ENCODE peak calls at places on chromosomes 12 and 14, in six cellular contexts. One of them, this sample, is unnamed.

GRCh38 chr12:5154091-5154490 is 110.4 kb downstream of the KCNA5 start:
- DNase-seq in cardiac fibroblast: no peak
- DNase-seq in mucosa of descending colon: no peak
- DNase-seq in A549: no peak
- DNase-seq in H9: peak
- DNase-seq in stomach: no peak
- DNase-seq in this sample: no peak

GRCh38 chr12:24198936-24199644 is 249.6 kb upstream of the SOX5 start:
- DNase-seq in cardiac fibroblast: no peak
- DNase-seq in mucosa of descending colon: no peak
- DNase-seq in A549: no peak
- DNase-seq in H9: no peak
- DNase-seq in stomach: no peak
- DNase-seq in this sample: no peak

GRCh38 chr12:93563807-93564538 is 8.5 kb upstream of the SOCS2 start:
- DNase-seq in cardiac fibroblast: peak
- DNase-seq in mucosa of descending colon: no peak
- DNase-seq in A549: peak
- DNase-seq in H9: no peak
- DNase-seq in stomach: peak
- DNase-seq in this sample: peak

GRCh38 chr14:100476012-100476822 is 111.0 kb downstream of the BEGAIN start:
- DNase-seq in cardiac fibroblast: peak
- DNase-seq in mucosa of descending colon: no peak
- DNase-seq in A549: peak
- DNase-seq in H9: no peak
- DNase-seq in stomach: peak
- DNase-seq in this sample: no peak

GRCh38 chr14:95484296-95484695 is 32.2 kb downstream of the SYNE3 start:
- DNase-seq in cardiac fibroblast: no peak
- DNase-seq in mucosa of descending colon: no peak
- DNase-seq in A549: no peak
- DNase-seq in H9: no peak
- DNase-seq in stomach: no peak
- DNase-seq in this sample: no peak

GRCh38 chr12:90978117-90978770 is 23.3 kb upstream of the CCER1 start:
- DNase-seq in cardiac fibroblast: peak
- DNase-seq in mucosa of descending colon: no peak
- DNase-seq in A549: peak
- DNase-seq in H9: no peak
- DNase-seq in stomach: no peak
- DNase-seq in this sample: no peak

GRCh38 chr14:60649815-60650381 is 621 bp upstream of the SIX1 start:
- DNase-seq in cardiac fibroblast: peak
- DNase-seq in mucosa of descending colon: no peak
- DNase-seq in A549: no peak
- DNase-seq in H9: peak
- DNase-seq in stomach: no peak
- DNase-seq in this sample: no peak

GRCh38 chr14:98379829-98380228 is 892.2 kb downstream of the BCL11B start:
- DNase-seq in cardiac fibroblast: no peak
- DNase-seq in mucosa of descending colon: no peak
- DNase-seq in A549: no peak
- DNase-seq in H9: no peak
- DNase-seq in stomach: no peak
- DNase-seq in this sample: no peak

GRCh38 chr12:57063991-57064725 is 14.2 kb upstream of the MYO1A start:
- DNase-seq in cardiac fibroblast: no peak
- DNase-seq in mucosa of descending colon: no peak
- DNase-seq in A549: no peak
- DNase-seq in H9: no peak
- DNase-seq in stomach: no peak
- DNase-seq in this sample: no peak

GRCh38 chr12:112347521-112347920 is 34.7 kb downstream of the HECTD4 start:
- DNase-seq in cardiac fibroblast: peak
- DNase-seq in mucosa of descending colon: no peak
- DNase-seq in A549: no peak
- DNase-seq in H9: no peak
- DNase-seq in stomach: no peak
- DNase-seq in this sample: no peak

GRCh38 chr12:131202592-131203378 is 249.1 kb downstream of the ADGRD1 start:
- DNase-seq in cardiac fibroblast: no peak
- DNase-seq in mucosa of descending colon: no peak
- DNase-seq in A549: no peak
- DNase-seq in H9: peak
- DNase-seq in stomach: no peak
- DNase-seq in this sample: no peak

GRCh38 chr14:66066991-66067788 is 419.0 kb upstream of the CCDC196 start:
- DNase-seq in cardiac fibroblast: peak
- DNase-seq in mucosa of descending colon: no peak
- DNase-seq in A549: no peak
- DNase-seq in H9: no peak
- DNase-seq in stomach: no peak
- DNase-seq in this sample: no peak

GRCh38 chr12:99713946-99714520 is 66.5 kb downstream of the GARIN6 start:
- DNase-seq in cardiac fibroblast: no peak
- DNase-seq in mucosa of descending colon: no peak
- DNase-seq in A549: no peak
- DNase-seq in H9: no peak
- DNase-seq in stomach: no peak
- DNase-seq in this sample: no peak

GRCh38 chr14:54348001-54348611 is 48.7 kb upstream of the CDKN3 start:
- DNase-seq in cardiac fibroblast: peak
- DNase-seq in mucosa of descending colon: peak
- DNase-seq in A549: peak
- DNase-seq in H9: no peak
- DNase-seq in stomach: no peak
- DNase-seq in this sample: peak

GRCh38 chr14:67537736-67538135 is 4.6 kb downstream of the PLEKHH1 start:
- DNase-seq in cardiac fibroblast: no peak
- DNase-seq in mucosa of descending colon: no peak
- DNase-seq in A549: no peak
- DNase-seq in H9: no peak
- DNase-seq in stomach: no peak
- DNase-seq in this sample: no peak

GRCh38 chr12:115305867-115306266 is 621.9 kb upstream of the TBX3 start:
- DNase-seq in cardiac fibroblast: no peak
- DNase-seq in mucosa of descending colon: no peak
- DNase-seq in A549: no peak
- DNase-seq in H9: no peak
- DNase-seq in stomach: no peak
- DNase-seq in this sample: no peak

GRCh38 chr12:65881965-65882413 is 57.7 kb downstream of the HMGA2 start:
- DNase-seq in cardiac fibroblast: peak
- DNase-seq in mucosa of descending colon: no peak
- DNase-seq in A549: no peak
- DNase-seq in H9: peak
- DNase-seq in stomach: peak
- DNase-seq in this sample: peak

GRCh38 chr14:52473557-52473956 is 78.7 kb downstream of the TXNDC16 start:
- DNase-seq in cardiac fibroblast: peak
- DNase-seq in mucosa of descending colon: peak
- DNase-seq in A549: no peak
- DNase-seq in H9: no peak
- DNase-seq in stomach: no peak
- DNase-seq in this sample: no peak
- TF ChIP-seq CTCF in cardiac fibroblast: peak
- TF ChIP-seq CTCF in mucosa of descending colon: no peak
- TF ChIP-seq CTCF in A549: peak
- TF ChIP-seq CTCF in H9: peak
- TF ChIP-seq CTCF in stomach: no peak
- TF ChIP-seq CTCF in this sample: peak

GRCh38 chr12:120457133-120457532 is 10.9 kb downstream of the GATC start:
- DNase-seq in cardiac fibroblast: peak
- DNase-seq in mucosa of descending colon: no peak
- DNase-seq in A549: peak
- DNase-seq in H9: peak
- DNase-seq in stomach: no peak
- DNase-seq in this sample: peak
- TF ChIP-seq CTCF in cardiac fibroblast: peak
- TF ChIP-seq CTCF in mucosa of descending colon: no peak
- TF ChIP-seq CTCF in A549: peak
- TF ChIP-seq CTCF in H9: peak
- TF ChIP-seq CTCF in stomach: no peak
- TF ChIP-seq CTCF in this sample: peak

GRCh38 chr14:69289811-69290520 is 30.0 kb downstream of the GALNT16 start:
- DNase-seq in cardiac fibroblast: no peak
- DNase-seq in mucosa of descending colon: no peak
- DNase-seq in A549: no peak
- DNase-seq in H9: no peak
- DNase-seq in stomach: no peak
- DNase-seq in this sample: no peak

GRCh38 chr14:69285661-69286255 is 25.8 kb downstream of the GALNT16 start:
- DNase-seq in cardiac fibroblast: no peak
- DNase-seq in mucosa of descending colon: no peak
- DNase-seq in A549: no peak
- DNase-seq in H9: no peak
- DNase-seq in stomach: no peak
- DNase-seq in this sample: no peak

GRCh38 chr14:69287096-69287991 is 27.4 kb downstream of the GALNT16 start:
- DNase-seq in cardiac fibroblast: peak
- DNase-seq in mucosa of descending colon: no peak
- DNase-seq in A549: no peak
- DNase-seq in H9: peak
- DNase-seq in stomach: no peak
- DNase-seq in this sample: no peak

GRCh38 chr14:69288956-69289705 is 29.2 kb downstream of the GALNT16 start:
- DNase-seq in cardiac fibroblast: no peak
- DNase-seq in mucosa of descending colon: no peak
- DNase-seq in A549: no peak
- DNase-seq in H9: no peak
- DNase-seq in stomach: no peak
- DNase-seq in this sample: no peak

GRCh38 chr14:69288001-69288771 is 28.2 kb downstream of the GALNT16 start:
- DNase-seq in cardiac fibroblast: peak
- DNase-seq in mucosa of descending colon: peak
- DNase-seq in A549: peak
- DNase-seq in H9: no peak
- DNase-seq in stomach: peak
- DNase-seq in this sample: peak
- TF ChIP-seq CTCF in cardiac fibroblast: peak
- TF ChIP-seq CTCF in mucosa of descending colon: no peak
- TF ChIP-seq CTCF in A549: peak
- TF ChIP-seq CTCF in H9: peak
- TF ChIP-seq CTCF in stomach: no peak
- TF ChIP-seq CTCF in this sample: no peak

GRCh38 chr12:52952082-52952801 is 3.3 kb downstream of the KRT18 start:
- DNase-seq in cardiac fibroblast: peak
- DNase-seq in mucosa of descending colon: peak
- DNase-seq in A549: no peak
- DNase-seq in H9: no peak
- DNase-seq in stomach: peak
- DNase-seq in this sample: no peak
- TF ChIP-seq CTCF in cardiac fibroblast: no peak
- TF ChIP-seq CTCF in mucosa of descending colon: no peak
- TF ChIP-seq CTCF in A549: peak
- TF ChIP-seq CTCF in H9: peak
- TF ChIP-seq CTCF in stomach: no peak
- TF ChIP-seq CTCF in this sample: no peak

GRCh38 chr14:68895304-68895703 is 83.8 kb downstream of the ACTN1 start:
- DNase-seq in cardiac fibroblast: no peak
- DNase-seq in mucosa of descending colon: no peak
- DNase-seq in A549: no peak
- DNase-seq in H9: no peak
- DNase-seq in stomach: no peak
- DNase-seq in this sample: no peak

GRCh38 chr14:68897559-68898160 is 81.4 kb downstream of the ACTN1 start:
- DNase-seq in cardiac fibroblast: no peak
- DNase-seq in mucosa of descending colon: no peak
- DNase-seq in A549: no peak
- DNase-seq in H9: no peak
- DNase-seq in stomach: no peak
- DNase-seq in this sample: no peak

GRCh38 chr14:68894802-68895201 is 84.3 kb downstream of the ACTN1 start:
- DNase-seq in cardiac fibroblast: peak
- DNase-seq in mucosa of descending colon: no peak
- DNase-seq in A549: no peak
- DNase-seq in H9: no peak
- DNase-seq in stomach: no peak
- DNase-seq in this sample: no peak

GRCh38 chr14:68894123-68894522 is 85.0 kb downstream of the ACTN1 start:
- DNase-seq in cardiac fibroblast: peak
- DNase-seq in mucosa of descending colon: peak
- DNase-seq in A549: no peak
- DNase-seq in H9: no peak
- DNase-seq in stomach: no peak
- DNase-seq in this sample: no peak

GRCh38 chr14:68896132-68896531 is 83.0 kb downstream of the ACTN1 start:
- DNase-seq in cardiac fibroblast: peak
- DNase-seq in mucosa of descending colon: no peak
- DNase-seq in A549: no peak
- DNase-seq in H9: no peak
- DNase-seq in stomach: no peak
- DNase-seq in this sample: no peak
- TF ChIP-seq CTCF in cardiac fibroblast: peak
- TF ChIP-seq CTCF in mucosa of descending colon: no peak
- TF ChIP-seq CTCF in A549: peak
- TF ChIP-seq CTCF in H9: peak
- TF ChIP-seq CTCF in stomach: no peak
- TF ChIP-seq CTCF in this sample: peak

DNA sequence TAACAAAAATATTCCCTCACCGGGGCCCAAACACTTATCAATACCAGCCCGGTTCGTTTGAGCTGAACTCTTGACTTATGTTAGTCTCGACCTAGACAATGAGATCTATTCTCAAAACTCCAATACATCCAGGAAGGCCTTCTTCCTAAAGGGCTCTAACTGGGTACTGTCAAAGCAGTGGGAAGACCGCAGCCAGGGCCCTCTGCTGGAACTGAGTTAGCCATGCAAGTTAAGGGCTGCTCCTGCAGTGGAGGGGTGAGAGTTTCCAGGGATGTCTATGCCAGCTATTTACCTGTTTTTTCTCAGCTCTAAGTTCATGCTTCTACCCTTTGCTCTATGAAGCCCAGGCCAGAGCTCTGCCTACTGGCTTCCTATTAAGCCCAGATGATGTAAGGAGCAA is 348.8 kb downstream of the GXYLT1 start:
- DNase-seq in cardiac fibroblast: no peak
- DNase-seq in mucosa of descending colon: no peak
- DNase-seq in A549: no peak
- DNase-seq in H9: peak
- DNase-seq in stomach: no peak
- DNase-seq in this sample: peak
- TF ChIP-seq CTCF in cardiac fibroblast: no peak
- TF ChIP-seq CTCF in mucosa of descending colon: no peak
- TF ChIP-seq CTCF in A549: no peak
- TF ChIP-seq CTCF in H9: peak
- TF ChIP-seq CTCF in stomach: no peak
- TF ChIP-seq CTCF in this sample: no peak

GRCh38 chr12:116882742-116883141 is 1.5 kb upstream of the HRK start:
- DNase-seq in cardiac fibroblast: peak
- DNase-seq in mucosa of descending colon: no peak
- DNase-seq in A549: peak
- DNase-seq in H9: peak
- DNase-seq in stomach: no peak
- DNase-seq in this sample: no peak
- TF ChIP-seq CTCF in cardiac fibroblast: peak
- TF ChIP-seq CTCF in mucosa of descending colon: no peak
- TF ChIP-seq CTCF in A549: peak
- TF ChIP-seq CTCF in H9: peak
- TF ChIP-seq CTCF in stomach: no peak
- TF ChIP-seq CTCF in this sample: no peak

This sample was measured in endothelial cell.